ENCODE peak calls at places on chromosomes 4 and X, in five cellular contexts. M, N, A, Q and R are unnamed samples.

GRCh38 chr4:114077610-114078009 is 98.2 kb upstream of the ARSJ start:
- DNase-seq in M (no peak), N (peak; percentile 26), A (no peak), Q (no peak), R (no peak)

GRCh38 chrX:15158736-15159406 is 111.0 kb downstream of the ASB9 start:
- DNase-seq in M (no peak), N (no peak), A (no peak), Q (no peak), R (no peak)

GRCh38 chrX:53379747-53380146 is 42.7 kb downstream of the SMC1A start:
- DNase-seq in M (no peak), N (no peak), A (no peak), Q (no peak), R (no peak)

GRCh38 chr4:110020139-110020538 is 107.5 kb downstream of the EGF start:
- DNase-seq in M (peak; percentile 20), N (no peak), A (no peak), Q (peak; percentile 57), R (no peak)

GRCh38 chr4:186651181-186651603 is 72.5 kb downstream of the FAT1 start:
- DNase-seq in M (no peak), N (no peak), A (no peak), Q (no peak), R (no peak)

GRCh38 chrX:96147645-96148044 is 537.0 kb upstream of the DIAPH2 start:
- DNase-seq in M (no peak), N (no peak), A (no peak), Q (no peak), R (no peak)

GRCh38 chrX:116961872-116962582 is 499.3 kb upstream of the CT83 start:
- DNase-seq in M (peak; percentile 0), N (no peak), A (no peak), Q (peak; percentile 8), R (no peak)

GRCh38 chrX:110665636-110666035 is 130.0 kb downstream of the CHRDL1 start:
- DNase-seq in M (peak; percentile 7), N (no peak), A (no peak), Q (peak; percentile 69), R (no peak)

GRCh38 chr4:4488405-4489404 is 53.1 kb downstream of the STX18 start:
- DNase-seq in M (peak; percentile 64), N (peak; percentile 60), A (peak; percentile 74), Q (peak; percentile 83), R (peak; percentile 49)

GRCh38 chrX:15721911-15722310 is 16.2 kb upstream of the CA5B start:
- DNase-seq in M (no peak), N (no peak), A (no peak), Q (no peak), R (no peak)

GRCh38 chr4:85779165-85779564 is 304.2 kb downstream of the ARHGAP24 start:
- DNase-seq in M (no peak), N (no peak), A (no peak), Q (no peak), R (no peak)

GRCh38 chr4:33911951-33912350 is 2332.4 kb downstream of the ARAP2 start:
- DNase-seq in M (no peak), N (no peak), A (no peak), Q (no peak), R (no peak)

GRCh38 chr4:156190606-156191005 is 236.9 kb upstream of the CTSO start:
- DNase-seq in M (no peak), N (no peak), A (no peak), Q (no peak), R (no peak)

GRCh38 chr4:90950385-90950841 is 823.2 kb downstream of the CCSER1 start:
- DNase-seq in M (no peak), N (no peak), A (no peak), Q (no peak), R (no peak)

DNA sequence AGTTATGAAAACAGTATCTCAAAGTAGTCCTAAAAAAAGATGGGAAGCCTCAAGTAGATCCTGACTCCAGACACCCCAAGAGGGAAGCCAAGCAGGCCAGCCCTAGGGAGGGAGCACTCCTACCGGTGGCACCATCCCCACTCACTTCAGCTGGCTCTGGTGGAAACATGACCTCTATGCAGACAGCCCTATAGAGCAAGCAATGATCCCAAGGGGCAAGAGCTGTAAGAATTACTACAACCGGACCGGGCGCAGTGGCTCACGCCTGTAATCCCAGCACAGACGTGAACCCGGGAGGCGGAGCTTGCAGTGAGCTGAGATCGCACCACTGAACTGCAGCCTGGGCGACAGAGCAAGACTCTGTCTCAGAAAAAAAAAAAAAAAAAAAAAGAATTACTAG is 5.7 kb downstream of the LETM1 start:
- DNase-seq in M (no peak), N (no peak), A (no peak), Q (no peak), R (no peak)
- H3K4me1 ChIP-seq in M (peaks cover 66% of the 10 kb centered on the region), N (peaks cover 22% of the 10 kb centered on the region), A (peaks cover 14% of the 10 kb centered on the region), Q (no peaks in the 10 kb centered on the region), R (no peaks in the 10 kb centered on the region)

GRCh38 chrX:75038925-75039324 is 113.7 kb upstream of the NEXMIF start:
- DNase-seq in M (peak; percentile 10), N (peak; percentile 8), A (no peak), Q (peak; percentile 41), R (no peak)
- TF ChIP-seq CTCF in M (peak; percentile 66), N (peak; percentile 44), A (no peak), Q (peak; percentile 50), R (peak; percentile 10)

GRCh38 chr4:38323141-38323634 is 340.8 kb upstream of the KLF3 start:
- DNase-seq in M (no peak), N (no peak), A (no peak), Q (no peak), R (no peak)
- TF ChIP-seq POLR2AphosphoS5 in M (no peak), N (peak; percentile 73), A (no peak), Q (peak; percentile 36), R (no peak)

GRCh38 chr4:10089346-10089745 is 27.3 kb downstream of the WDR1 start:
- DNase-seq in M (peak; percentile 7), N (no peak), A (no peak), Q (peak; percentile 64), R (no peak)
- H3K4me1 ChIP-seq in M (peaks cover 22% of the 10 kb centered on the region), N (no peaks in the 10 kb centered on the region), A (peaks cover 49% of the 10 kb centered on the region), Q (peaks cover 5% of the 10 kb centered on the region), R (no peaks in the 10 kb centered on the region)

GRCh38 chrX:42519666-42520231 is 258.2 kb downstream of the PPP1R2C start:
- DNase-seq in M (no peak), N (no peak), A (no peak), Q (no peak), R (no peak)
- TF ChIP-seq CTCF in M (no peak), N (peak; percentile 37), A (no peak), Q (peak; percentile 26), R (no peak)

DNA sequence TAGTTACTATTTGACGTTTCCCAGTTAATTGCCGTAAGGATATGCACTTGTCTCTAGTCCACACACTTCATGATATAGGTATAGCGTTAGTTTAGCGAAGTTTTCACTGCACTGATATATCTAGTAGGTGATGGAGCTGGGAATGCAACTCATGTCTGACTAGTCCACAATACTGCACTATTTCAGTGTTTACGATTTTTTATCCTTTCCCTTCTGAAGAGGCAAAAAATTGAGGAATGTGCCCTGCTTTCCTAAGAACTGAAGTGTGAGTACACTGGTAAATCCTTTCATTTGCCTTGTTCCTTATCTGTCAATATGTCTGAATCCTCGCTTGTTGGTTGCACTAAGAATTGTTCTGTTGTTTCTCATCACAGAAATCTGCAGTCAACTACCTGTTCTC is 1.0 kb downstream of the RPL36A start:
- DNase-seq in M (no peak), N (no peak), A (no peak), Q (no peak), R (no peak)
- TF ChIP-seq POLR2AphosphoS5 in M (no peak), N (no peak), A (no peak), Q (no peak), R (no peak)